ENCODE peak calls at places on chromosomes 11 and 22, in four cellular contexts. Q is HCT116, N is left ventricle myocardium inferior, A is tibial artery. K is an unnamed sample. For H3K4me1, the result is how much of the 10 kb centered on the place peaks cover.

GRCh38 chr22:39181356-39181755 is 28.9 kb upstream of the CBX7 start:
- DNase-seq in Q (no peak), N (no peak), A (no peak), K (no peak)

GRCh38 chr11:125423247-125423849 is 72.7 kb downstream of the FEZ1 start:
- DNase-seq in N (no peak), Q (peak), A (no peak), K (no peak)

GRCh38 chr22:49362393-49362792 is 465.3 kb downstream of the BRD1 start:
- DNase-seq in A (no peak), Q (no peak), N (no peak), K (no peak)

GRCh38 chr11:1158681-1159525 is 1.1 kb downstream of the MUC5AC start:
- DNase-seq in Q (no peak), A (no peak), N (no peak), K (peak)

GRCh38 chr22:35330258-35330861 is 30.7 kb downstream of the TOM1 start:
- DNase-seq in Q (no peak), A (peak), N (peak), K (peak)

GRCh38 chr11:69361048-69361447 is 67.1 kb downstream of the MYEOV start:
- DNase-seq in A (no peak), N (no peak), Q (no peak), K (no peak)

GRCh38 chr11:13110929-13111812 is 102.1 kb downstream of the RASSF10 start:
- DNase-seq in N (peak), Q (no peak), A (no peak), K (peak)

GRCh38 chr11:67373916-67374570 is 645 bp upstream of the CLCF1 start:
- DNase-seq in N (peak), Q (peak), A (peak), K (peak)

GRCh38 chr22:42202669-42203068 is 67.8 kb downstream of the TCF20 start:
- DNase-seq in A (no peak), N (no peak), Q (no peak), K (no peak)

GRCh38 chr11:24078056-24078455 is 418.8 kb upstream of the LUZP2 start:
- DNase-seq in Q (no peak), N (no peak), A (no peak), K (no peak)

GRCh38 chr11:61144511-61145179 is 16.6 kb downstream of the VPS37C start:
- DNase-seq in N (no peak), Q (no peak), A (no peak), K (no peak)

GRCh38 chr22:20912494-20912893 is 4.7 kb upstream of the CRKL start:
- DNase-seq in A (no peak), N (no peak), Q (no peak), K (no peak)

GRCh38 chr11:69355346-69355940 is 61.5 kb downstream of the MYEOV start:
- DNase-seq in N (no peak), Q (no peak), A (no peak), K (no peak)

GRCh38 chr11:86666193-86666592 is 6.2 kb downstream of the ME3 start:
- DNase-seq in Q (no peak), N (no peak), A (no peak), K (no peak)

GRCh38 chr11:45662665-45663485 is 2.5 kb downstream of the CHST1 start:
- DNase-seq in A (no peak), Q (no peak), N (no peak), K (no peak)

GRCh38 chr11:105689636-105690035 is 79.8 kb downstream of the GRIA4 start:
- DNase-seq in N (no peak), A (no peak), Q (no peak), K (peak)

GRCh38 chr11:22539851-22540376 is 85.7 kb downstream of the FANCF start:
- DNase-seq in N (no peak), Q (no peak), A (no peak), K (no peak)

GRCh38 chr11:45500457-45500856 is 165.0 kb downstream of the CHST1 start:
- DNase-seq in N (no peak), Q (no peak), A (no peak), K (no peak)

GRCh38 chr11:100830978-100831732 is 144.1 kb downstream of the ARHGAP42 start:
- DNase-seq in N (no peak), A (peak), Q (no peak), K (no peak)

GRCh38 chr22:19659805-19660345 is 54.4 kb upstream of the SEPTIN5 start:
- DNase-seq in N (no peak), A (no peak), Q (no peak), K (no peak)

GRCh38 chr22:44379817-44380560 is 67.2 kb upstream of the SHISAL1 start:
- DNase-seq in Q (no peak), A (no peak), N (no peak), K (peak)

GRCh38 chr22:29799217-29799680 is 32.1 kb downstream of the UQCR10 start:
- DNase-seq in N (peak), A (peak), Q (peak), K (peak)

GRCh38 chr11:111723595-111723994 is 42.6 kb downstream of the PPP2R1B start:
- DNase-seq in Q (no peak), N (no peak), A (no peak), K (peak)

GRCh38 chr22:49582171-49582570 is 245.5 kb downstream of the BRD1 start:
- DNase-seq in Q (no peak), N (no peak), A (no peak), K (no peak)

GRCh38 chr11:108135845-108136599 is 14.7 kb downstream of the ACAT1 start:
- DNase-seq in N (no peak), Q (no peak), A (no peak), K (no peak)

GRCh38 chr11:32983506-32983905 is 32.2 kb upstream of the DEPDC7 start:
- DNase-seq in A (no peak), Q (no peak), N (no peak), K (no peak)

GRCh38 chr11:130314184-130314748 is 451 bp downstream of the ZBTB44 start:
- DNase-seq in N (peak), A (peak), Q (peak), K (no peak)

GRCh38 chr22:31143537-31143936 is 3.2 kb upstream of the PLA2G3 start:
- DNase-seq in Q (no peak), A (no peak), N (no peak), K (no peak)

DNA sequence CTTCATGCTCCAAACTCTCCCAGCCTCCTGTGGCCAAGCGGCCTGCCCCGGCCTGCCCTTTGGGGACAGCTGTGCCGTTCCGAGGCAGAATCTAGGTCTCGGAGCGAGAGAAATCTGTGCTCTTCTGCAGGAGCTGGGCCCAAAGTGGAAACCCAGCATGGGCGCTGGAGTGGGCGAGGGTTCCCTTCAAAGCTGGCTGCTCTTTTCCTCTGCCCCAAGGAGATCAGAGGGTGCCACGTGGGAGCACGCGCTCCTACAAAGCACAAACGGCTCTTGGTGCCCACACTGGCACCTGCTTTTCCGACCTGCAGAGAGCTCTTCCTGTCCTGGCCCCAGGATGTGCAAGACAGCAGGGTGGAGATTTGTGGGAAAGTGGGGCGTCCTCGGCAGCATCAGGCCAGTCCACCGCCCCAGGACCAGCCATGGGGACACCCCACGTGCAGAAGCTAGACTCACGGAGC is 6.9 kb downstream of the OSBPL5 start:
- DNase-seq in A (peak), Q (no peak), N (peak), K (peak)
- H3K4me1 ChIP-seq in A (half or more), Q (under half), N (half or more), K (under half)

GRCh38 chr22:27206001-27206746 is 548.8 kb downstream of the MIAT start:
- DNase-seq in N (no peak), Q (no peak), A (no peak), K (no peak)
- H3K4me1 ChIP-seq in N (under half), Q (under half), A (under half), K (under half)

GRCh38 chr11:115916596-115916995 is 412.4 kb upstream of the CADM1 start:
- DNase-seq in Q (no peak), A (no peak), N (no peak), K (no peak)
- H3K4me1 ChIP-seq in Q (under half), A (under half), N (under half), K (under half)

GRCh38 chr22:21937821-21938070 is 14.9 kb downstream of the PPM1F start:
- DNase-seq in N (peak), Q (no peak), A (no peak), K (no peak)
- H3K4me1 ChIP-seq in N (half or more), Q (under half), A (under half), K (under half)

K was measured in BE2C.